ENCODE peak calls at places on chromosomes 7 and 10, in ten cellular contexts. G is psoas muscle, N is HepG2, L is heart right ventricle, V is stomach, J is astrocyte, Q is cardiac muscle cell, X is neural progenitor cell, F is suprapubic skin, W is GM23248. P is an unnamed sample. For H3K9me3, the result is how much of the 10 kb centered on the place peaks cover.

GRCh38 chr10:91694170-91694794 is 61.4 kb upstream of the PPP1R3C start:
- DNase-seq in L (no peak), J (no peak), W (peak), Q (peak), F (no peak), G (no peak), V (no peak), X (peak), N (peak), P (peak)

GRCh38 chr10:1672001-1672781 is 65.1 kb downstream of the ADARB2 start:
- DNase-seq in G (no peak), Q (no peak), X (no peak), F (no peak), W (no peak), V (no peak), L (no peak), N (no peak), J (no peak), P (no peak)

GRCh38 chr10:124917939-124918830 is 23.7 kb upstream of the ZRANB1 start:
- DNase-seq in L (no peak), N (no peak), J (peak), G (no peak), V (no peak), Q (no peak), X (no peak), W (peak), F (no peak), P (no peak)

GRCh38 chr7:82444220-82445049 is 858 bp upstream of the CACNA2D1 start:
- DNase-seq in F (no peak), G (no peak), N (no peak), J (no peak), X (peak), W (no peak), L (no peak), Q (peak), V (peak), P (peak)

GRCh38 chr10:125548356-125548755 is 134.6 kb downstream of the TEX36 start:
- DNase-seq in L (no peak), N (no peak), J (no peak), F (no peak), V (no peak), G (no peak), X (no peak), W (no peak), Q (no peak), P (no peak)

GRCh38 chr7:140060243-140060630 is 2.5 kb downstream of the PARP12 start:
- DNase-seq in N (no peak), Q (no peak), X (no peak), W (no peak), V (no peak), G (no peak), J (no peak), F (no peak), L (no peak), P (peak)

GRCh38 chr7:41333506-41333905 is 369.4 kb downstream of the INHBA start:
- DNase-seq in W (peak), J (peak), G (no peak), X (no peak), Q (no peak), N (no peak), F (no peak), L (no peak), V (no peak), P (no peak)

GRCh38 chr10:52703451-52703850 is 69.1 kb downstream of the MBL2 start:
- DNase-seq in N (no peak), X (no peak), L (no peak), J (no peak), G (no peak), Q (no peak), W (peak), F (no peak), V (no peak), P (no peak)

GRCh38 chr7:20305726-20306125 is 25.0 kb upstream of the ITGB8 start:
- DNase-seq in V (no peak), N (no peak), Q (no peak), F (no peak), W (no peak), X (no peak), J (no peak), L (no peak), G (no peak), P (no peak)

GRCh38 chr10:515674-516073 is 173.8 kb downstream of the DIP2C start:
- DNase-seq in J (no peak), G (no peak), X (no peak), W (no peak), F (no peak), L (no peak), V (no peak), Q (no peak), N (no peak), P (no peak)

GRCh38 chr10:68992721-68993440 is 4.3 kb downstream of the KIFBP start:
- DNase-seq in L (peak), W (peak), V (peak), F (no peak), X (no peak), G (peak), N (no peak), Q (peak), J (peak), P (no peak)

GRCh38 chr10:15163261-15163864 is 5.1 kb downstream of the NMT2 start:
- DNase-seq in L (no peak), Q (no peak), V (no peak), J (no peak), G (no peak), N (no peak), X (no peak), W (no peak), F (no peak), P (no peak)

GRCh38 chr7:100154651-100155491 is 3.7 kb downstream of the TRAPPC14 start:
- DNase-seq in Q (no peak), V (no peak), X (no peak), W (no peak), F (no peak), N (no peak), G (no peak), L (no peak), J (no peak), P (peak)

GRCh38 chr10:68082815-68083395 is 7.8 kb upstream of the HERC4 start:
- DNase-seq in W (peak), Q (no peak), F (no peak), J (no peak), G (no peak), V (no peak), X (no peak), N (no peak), L (no peak), P (peak)

GRCh38 chr10:131920693-131921092 is 19.9 kb downstream of the PPP2R2D start:
- DNase-seq in Q (no peak), N (no peak), F (no peak), L (no peak), W (no peak), V (no peak), J (no peak), G (no peak), X (no peak), P (no peak)

GRCh38 chr10:73762915-73763314 is 18.7 kb downstream of the SEC24C start:
- DNase-seq in X (no peak), N (no peak), G (no peak), V (no peak), L (no peak), J (peak), Q (no peak), F (no peak), W (peak), P (no peak)

GRCh38 chr7:35694161-35694783 is 663 bp downstream of the HERPUD2 start:
- DNase-seq in F (peak), W (peak), L (peak), Q (no peak), J (no peak), N (no peak), G (no peak), V (no peak), X (no peak), P (peak)

GRCh38 chr10:6404127-6405072 is 175.7 kb downstream of the PRKCQ start:
- DNase-seq in G (no peak), N (no peak), Q (no peak), V (no peak), J (no peak), L (no peak), W (no peak), X (no peak), F (no peak), P (no peak)

GRCh38 chr7:129266181-129266580 is 41.4 kb downstream of the AHCYL2 start:
- DNase-seq in Q (no peak), L (no peak), G (no peak), W (no peak), V (no peak), N (no peak), X (no peak), F (no peak), J (no peak), P (peak)

GRCh38 chr7:5425507-5426225 is 2.0 kb upstream of the TNRC18 start:
- DNase-seq in N (peak), X (peak), G (peak), F (no peak), J (peak), L (peak), Q (peak), W (peak), V (peak), P (peak)

GRCh38 chr10:47269294-47269693 is 30.7 kb upstream of the GDF10 start:
- DNase-seq in X (no peak), N (no peak), V (no peak), F (no peak), Q (peak), G (no peak), W (no peak), J (no peak), L (no peak), P (no peak)

GRCh38 chr10:52040486-52040885 is 273.6 kb upstream of the DKK1 start:
- DNase-seq in F (no peak), V (no peak), W (no peak), N (no peak), J (no peak), G (no peak), X (no peak), L (no peak), Q (no peak), P (no peak)

GRCh38 chr7:131556055-131556911 is at the start of gene PODXL:
- DNase-seq in N (no peak), V (peak), W (peak), J (peak), F (no peak), Q (peak), L (peak), X (peak), G (peak), P (peak)

GRCh38 chr7:151172273-151173141 is 5.0 kb upstream of the GBX1 start:
- DNase-seq in X (peak), F (peak), N (peak), V (peak), L (peak), G (peak), Q (peak), W (peak), J (peak), P (peak)

GRCh38 chr10:29329420-29329819 is 40.5 kb downstream of the LYZL1 start:
- DNase-seq in J (peak), L (no peak), F (no peak), W (peak), G (no peak), Q (no peak), N (peak), V (no peak), X (no peak), P (no peak)

GRCh38 chr10:29326299-29326698 is 37.4 kb downstream of the LYZL1 start:
- DNase-seq in N (no peak), J (no peak), Q (no peak), W (no peak), X (no peak), G (no peak), L (no peak), V (no peak), F (no peak), P (no peak)

GRCh38 chr10:29324220-29324831 is 35.5 kb downstream of the LYZL1 start:
- DNase-seq in X (no peak), L (no peak), J (peak), N (peak), Q (peak), W (no peak), V (no peak), F (no peak), G (no peak), P (no peak)

GRCh38 chr10:29328988-29329387 is 40.1 kb downstream of the LYZL1 start:
- DNase-seq in V (no peak), X (no peak), N (no peak), F (no peak), W (peak), G (peak), L (peak), Q (no peak), J (peak), P (no peak)

GRCh38 chr10:29326886-29327789 is 38.3 kb downstream of the LYZL1 start:
- DNase-seq in V (no peak), W (no peak), Q (no peak), F (no peak), L (no peak), N (peak), J (no peak), X (no peak), G (no peak), P (peak)
- H3K4me3 ChIP-seq in V (no peak), W (no peak), Q (no peak), F (no peak), L (no peak), N (peak), J (no peak), X (no peak), G (no peak), P (no peak)

DNA sequence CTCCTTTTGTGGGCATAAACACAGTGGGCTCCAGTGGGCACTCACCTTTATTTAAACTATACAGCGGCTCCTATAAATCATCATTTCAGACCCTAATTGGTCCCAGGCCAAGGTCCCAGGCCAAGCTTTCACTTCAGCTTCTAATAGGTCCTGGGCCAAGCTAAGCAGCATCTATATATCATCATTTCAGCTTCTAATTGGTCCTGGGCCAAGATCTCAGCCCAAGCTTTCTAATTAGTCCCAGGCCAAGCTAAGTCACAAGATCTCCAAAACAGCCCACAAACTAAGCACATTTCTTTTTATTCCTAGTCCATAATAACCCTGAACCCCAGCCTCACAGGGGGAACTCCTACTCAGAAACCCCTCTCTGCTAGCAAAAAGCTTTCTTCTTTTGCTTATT is 47.1 kb downstream of the ZNF680 start:
- DNase-seq in W (no peak), Q (no peak), L (no peak), G (no peak), F (no peak), X (no peak), V (no peak), N (no peak), J (no peak), P (no peak)
- H3K9me3 ChIP-seq in W (under half), Q (under half), L (half or more), G (half or more), F (under half), X (under half), V (half or more), N (half or more), J (under half), P (under half)

GRCh38 chr10:103868200-103868599 is 12.8 kb upstream of the SH3PXD2A start:
- DNase-seq in N (no peak), X (no peak), G (no peak), Q (no peak), L (no peak), F (peak), W (no peak), J (no peak), V (no peak), P (no peak)

GRCh38 chr10:103872137-103872933 is 17.0 kb upstream of the SH3PXD2A start:
- DNase-seq in Q (no peak), W (peak), F (no peak), N (no peak), X (no peak), V (no peak), J (peak), L (no peak), G (no peak), P (no peak)

GRCh38 chr10:103869336-103869735 is 14.0 kb upstream of the SH3PXD2A start:
- DNase-seq in Q (no peak), L (no peak), X (no peak), F (peak), W (no peak), N (no peak), J (no peak), G (no peak), V (no peak), P (no peak)

GRCh38 chr10:103871006-103871405 is 15.6 kb upstream of the SH3PXD2A start:
- DNase-seq in X (no peak), W (no peak), L (no peak), F (no peak), G (no peak), N (no peak), V (no peak), Q (no peak), J (no peak), P (no peak)

GRCh38 chr10:103870503-103870902 is 15.1 kb upstream of the SH3PXD2A start:
- DNase-seq in G (peak), V (no peak), L (no peak), X (peak), J (no peak), N (no peak), Q (no peak), W (peak), F (no peak), P (no peak)
- H3K27ac ChIP-seq in G (no peak), V (no peak), L (no peak), X (no peak), J (no peak), N (no peak), Q (no peak), W (peak), F (peak), P (no peak)

DNA sequence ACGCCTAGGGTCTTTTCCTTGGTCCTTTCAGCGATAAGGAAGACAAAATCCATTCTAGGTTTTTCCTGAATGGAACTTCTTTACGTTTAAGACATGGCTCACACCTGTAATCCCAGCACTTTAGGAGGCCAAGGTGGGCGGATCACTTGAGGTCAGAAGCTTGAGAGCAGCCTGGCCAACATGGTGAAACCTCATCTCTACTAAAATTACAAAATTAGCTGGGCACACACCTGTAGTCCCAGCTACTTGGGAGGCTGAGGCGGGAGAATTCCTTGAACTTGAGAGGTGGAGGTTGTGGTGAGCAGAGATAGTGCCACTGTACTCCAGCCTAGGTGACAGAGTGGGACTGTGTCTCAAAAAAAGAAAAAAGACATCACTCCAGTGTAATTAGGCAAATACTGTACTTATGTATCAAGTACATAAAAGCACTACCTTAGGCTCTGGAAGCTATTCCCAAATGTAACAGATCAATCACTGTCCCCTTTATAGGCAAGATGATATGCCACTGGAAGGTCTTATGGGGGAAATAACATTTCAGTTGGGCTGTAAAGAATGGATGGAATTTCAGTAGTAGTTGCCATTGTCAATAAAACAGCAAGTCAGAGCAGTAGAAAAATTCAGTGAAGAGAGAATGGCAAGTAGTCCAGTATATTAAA is 5.7 kb downstream of the STK17A start:
- DNase-seq in F (no peak), Q (no peak), G (no peak), X (no peak), V (no peak), W (no peak), N (no peak), L (no peak), J (no peak), P (no peak)
- H3K4me3 ChIP-seq in F (no peak), Q (no peak), G (no peak), X (no peak), V (no peak), W (no peak), N (no peak), L (no peak), J (no peak), P (no peak)

GRCh38 chr10:38076687-38077086 is 17.4 kb upstream of the ZNF37A start:
- DNase-seq in L (no peak), J (no peak), Q (no peak), X (no peak), G (no peak), V (no peak), F (no peak), W (no peak), N (no peak), P (no peak)
- H3K9me3 ChIP-seq in L (under half), J (under half), Q (under half), X (under half), G (under half), V (under half), F (under half), W (under half), N (under half), P (under half)

GRCh38 chr10:16964571-16965241 is 147.5 kb upstream of the RSU1 start:
- DNase-seq in X (no peak), F (no peak), L (no peak), Q (no peak), J (no peak), V (no peak), G (no peak), W (no peak), N (no peak), P (no peak)

GRCh38 chr10:16967000-16967865 is 150.0 kb upstream of the RSU1 start:
- DNase-seq in F (no peak), N (no peak), G (no peak), X (no peak), L (no peak), J (peak), Q (no peak), V (no peak), W (peak), P (peak)

GRCh38 chr10:16967866-16968721 is 150.9 kb upstream of the RSU1 start:
- DNase-seq in F (no peak), N (peak), W (peak), L (peak), X (peak), V (no peak), G (no peak), Q (peak), J (peak), P (no peak)

GRCh38 chr10:16965740-16966447 is 148.7 kb upstream of the RSU1 start:
- DNase-seq in J (peak), N (peak), G (no peak), Q (peak), L (no peak), V (no peak), W (peak), X (peak), F (no peak), P (no peak)

GRCh38 chr10:16965242-16965620 is 148.0 kb upstream of the RSU1 start:
- DNase-seq in L (no peak), F (no peak), X (no peak), N (no peak), V (no peak), J (no peak), Q (no peak), G (no peak), W (no peak), P (no peak)
- H3K27ac ChIP-seq in L (no peak), F (no peak), X (no peak), N (no peak), V (no peak), J (peak), Q (no peak), G (no peak), W (no peak), P (no peak)

GRCh38 chr7:157689269-157690057 is 352.7 kb downstream of the DNAJB6 start:
- DNase-seq in N (no peak), F (no peak), J (no peak), L (no peak), Q (no peak), G (no peak), V (peak), W (no peak), X (peak), P (no peak)
- H3K4me3 ChIP-seq in N (no peak), F (peak), J (peak), L (peak), Q (no peak), G (peak), V (peak), W (no peak), X (peak), P (no peak)

GRCh38 chr7:106059556-106059955 is 52.6 kb downstream of the SYPL1 start:
- DNase-seq in V (peak), N (no peak), X (no peak), G (no peak), Q (no peak), L (no peak), J (no peak), W (peak), F (no peak), P (no peak)
- H3K9me3 ChIP-seq in V (under half), N (under half), X (under half), G (under half), Q (under half), L (under half), J (under half), W (under half), F (under half), P (under half)